ENCODE peak calls at places on chromosomes 12 and 14, in six cellular contexts. U is EL; Z is cardiac fibroblast; S is stimulated activated effector memory CD8-positive, alpha-beta T cell treated with anti-CD3 and anti-CD28 coated beads, Interleukin-12 subunit alpha, Interleukin-12 subunit beta, amount 100 ng/mL, for 72 hours; F is HEK293T; W is thoracic aorta. Q is an unnamed sample.

GRCh38 chr12:95513599-95513998 is 37.7 kb downstream of the USP44 start:
- DNase-seq in U (no peak), Z (no peak), S (no peak), F (no peak), W (no peak), Q (no peak)

GRCh38 chr12:26966842-26967241 is 28.6 kb downstream of the FGFR1OP2 start:
- DNase-seq in U (no peak), Z (no peak), S (no peak), F (no peak), W (no peak), Q (no peak)

GRCh38 chr14:99257122-99257672 is 14.8 kb downstream of the BCL11B start:
- DNase-seq in U (no peak), Z (no peak), S (no peak), F (no peak), W (no peak), Q (no peak)

GRCh38 chr12:90124914-90125313 is 416.3 kb upstream of the ATP2B1 start:
- DNase-seq in U (no peak), Z (no peak), S (no peak), F (no peak), W (no peak), Q (no peak)

GRCh38 chr14:96176275-96176674 is 28.4 kb upstream of the BDKRB2 start:
- DNase-seq in U (peak; percentile 64), Z (peak; percentile 62), S (no peak), F (no peak), W (no peak), Q (no peak)

GRCh38 chr12:40921563-40922163 is 229.4 kb downstream of the CNTN1 start:
- DNase-seq in U (peak; percentile 2), Z (peak; percentile 43), S (no peak), F (peak; percentile 11), W (no peak), Q (peak; percentile 60)

GRCh38 chr12:27922591-27923139 is 49.9 kb downstream of the PTHLH start:
- DNase-seq in U (peak; percentile 75), Z (peak; percentile 49), S (no peak), F (no peak), W (peak; percentile 13), Q (peak; percentile 90)

GRCh38 chr12:109678732-109679131 is 34.9 kb upstream of the FAM222A start:
- DNase-seq in U (no peak), Z (no peak), S (no peak), F (no peak), W (no peak), Q (no peak)

GRCh38 chr14:82655770-82656169 is 1122.1 kb upstream of the SEL1L start:
- DNase-seq in U (no peak), Z (no peak), S (no peak), F (no peak), W (no peak), Q (no peak)

GRCh38 chr14:46036099-46036498 is 615.5 kb downstream of the RPL10L start:
- DNase-seq in U (no peak), Z (no peak), S (no peak), F (no peak), W (no peak), Q (peak; percentile 47)

GRCh38 chr14:54211562-54212308 is 185.1 kb upstream of the CDKN3 start:
- DNase-seq in U (peak; percentile 85), Z (peak; percentile 90), S (no peak), F (no peak), W (no peak), Q (peak; percentile 99)

GRCh38 chr12:55933158-55933798 is 2.3 kb downstream of the DGKA start:
- DNase-seq in U (peak; percentile 75), Z (peak; percentile 30), S (no peak), F (no peak), W (no peak), Q (peak; percentile 91)

GRCh38 chr14:29240046-29240445 is 473.5 kb downstream of the FOXG1 start:
- DNase-seq in U (peak; percentile 86), Z (peak; percentile 96), S (no peak), F (no peak), W (no peak), Q (peak; percentile 87)

GRCh38 chr12:115867854-115868253 is 409.6 kb downstream of the MED13L start:
- DNase-seq in U (no peak), Z (no peak), S (no peak), F (no peak), W (no peak), Q (no peak)

GRCh38 chr14:72129283-72129682 is 197.1 kb downstream of the RGS6 start:
- DNase-seq in U (no peak), Z (no peak), S (no peak), F (no peak), W (no peak), Q (peak; percentile 16)

GRCh38 chr14:55071870-55072640 is 20.6 kb downstream of the MAPK1IP1L start:
- DNase-seq in U (peak; percentile 83), Z (peak; percentile 93), S (peak; percentile 56), F (no peak), W (peak; percentile 22), Q (peak; percentile 75)

GRCh38 chr14:61080591-61081010 is 99.6 kb downstream of the SLC38A6 start:
- DNase-seq in U (peak; percentile 81), Z (peak; percentile 30), S (no peak), F (no peak), W (no peak), Q (no peak)